ENCODE peak calls at places on chromosomes 6 and 20, in nine cellular contexts. O, R, N, F, L, H, I, Q and Y are unnamed samples.

GRCh38 chr20:2261105-2261504 is 34.7 kb upstream of the TGM3 start:
- DNase-seq in O (no peak), R (no peak), N (no peak), F (no peak), L (no peak), H (no peak), I (no peak), Q (no peak), Y (no peak)

GRCh38 chr20:62066339-62066982 is 780 bp upstream of the TAF4 start:
- DNase-seq in O (no peak), R (peak), N (peak), F (peak), L (peak), H (peak), I (peak), Q (no peak), Y (peak)

GRCh38 chr6:89500486-89501020 is 67.6 kb downstream of the ANKRD6 start:
- DNase-seq in O (no peak), R (no peak), N (no peak), F (no peak), L (no peak), H (no peak), I (no peak), Q (no peak), Y (no peak)

GRCh38 chr6:89689732-89690131 is 51.2 kb upstream of the LYRM2 start:
- DNase-seq in O (peak), R (no peak), N (no peak), F (no peak), L (no peak), H (peak), I (no peak), Q (no peak), Y (no peak)

GRCh38 chr6:168190646-168191443 is 111.8 kb upstream of the FRMD1 start:
- DNase-seq in O (no peak), R (no peak), N (no peak), F (no peak), L (no peak), H (no peak), I (no peak), Q (peak), Y (no peak)

GRCh38 chr6:161044335-161044734 is 52.8 kb downstream of the MAP3K4 start:
- DNase-seq in O (no peak), R (no peak), N (no peak), F (no peak), L (no peak), H (no peak), I (no peak), Q (no peak), Y (no peak)

GRCh38 chr6:41551086-41551702 is 5.0 kb downstream of the FOXP4 start:
- DNase-seq in O (no peak), R (no peak), N (no peak), F (no peak), L (no peak), H (no peak), I (no peak), Q (no peak), Y (no peak)

GRCh38 chr6:84773431-84774173 is 9.2 kb upstream of the TBX18 start:
- DNase-seq in O (peak), R (peak), N (no peak), F (no peak), L (peak), H (peak), I (peak), Q (no peak), Y (peak)

GRCh38 chr6:122381494-122382083 is 17.9 kb upstream of the HSF2 start:
- DNase-seq in O (peak), R (peak), N (no peak), F (no peak), L (peak), H (peak), I (peak), Q (peak), Y (peak)

GRCh38 chr20:31638317-31638716 is 605 bp downstream of the COX4I2 start:
- DNase-seq in O (no peak), R (no peak), N (no peak), F (no peak), L (no peak), H (no peak), I (no peak), Q (no peak), Y (no peak)

GRCh38 chr6:84768442-84769174 is 4.2 kb upstream of the TBX18 start:
- DNase-seq in O (peak), R (no peak), N (no peak), F (no peak), L (no peak), H (peak), I (peak), Q (no peak), Y (peak)

GRCh38 chr6:170100046-170100445 is 190.8 kb downstream of the DLL1 start:
- DNase-seq in O (no peak), R (no peak), N (no peak), F (no peak), L (no peak), H (no peak), I (no peak), Q (peak), Y (no peak)

GRCh38 chr20:3183896-3184295 is 10.5 kb upstream of the LZTS3 start:
- DNase-seq in O (no peak), R (no peak), N (no peak), F (no peak), L (no peak), H (no peak), I (no peak), Q (no peak), Y (no peak)

GRCh38 chr6:44452725-44453124 is 65.2 kb downstream of the CDC5L start:
- DNase-seq in O (peak), R (no peak), N (no peak), F (no peak), L (no peak), H (no peak), I (no peak), Q (no peak), Y (no peak)

GRCh38 chr6:139855741-139856206 is 481.3 kb upstream of the CITED2 start:
- DNase-seq in O (peak), R (no peak), N (no peak), F (no peak), L (no peak), H (no peak), I (no peak), Q (no peak), Y (no peak)

GRCh38 chr6:143823463-143824006 is 19.6 kb upstream of the LTV1 start:
- DNase-seq in O (no peak), R (no peak), N (no peak), F (no peak), L (no peak), H (no peak), I (no peak), Q (no peak), Y (no peak)

GRCh38 chr20:63475209-63475608 is 2.8 kb upstream of the KCNQ2 start:
- DNase-seq in O (peak), R (no peak), N (no peak), F (no peak), L (no peak), H (peak), I (no peak), Q (no peak), Y (peak)

GRCh38 chr6:113009682-113010081 is 662.6 kb downstream of the RFPL4B start:
- DNase-seq in O (peak), R (no peak), N (no peak), F (no peak), L (no peak), H (no peak), I (no peak), Q (no peak), Y (no peak)

GRCh38 chr6:43522547-43523263 is 5.8 kb downstream of the POLR1C start:
- DNase-seq in O (no peak), R (no peak), N (no peak), F (no peak), L (no peak), H (no peak), I (no peak), Q (no peak), Y (no peak)

GRCh38 chr6:85556992-85557668 is 36.5 kb downstream of the SNX14 start:
- DNase-seq in O (no peak), R (no peak), N (no peak), F (no peak), L (no peak), H (no peak), I (no peak), Q (no peak), Y (no peak)

GRCh38 chr6:1394591-1395463 is 5.5 kb downstream of the FOXF2 start:
- DNase-seq in O (no peak), R (no peak), N (no peak), F (no peak), L (no peak), H (peak), I (no peak), Q (no peak), Y (no peak)

GRCh38 chr6:1391692-1392309 is 2.4 kb downstream of the FOXF2 start:
- DNase-seq in O (no peak), R (no peak), N (no peak), F (no peak), L (no peak), H (no peak), I (no peak), Q (no peak), Y (no peak)

GRCh38 chr6:1393641-1394283 is 4.4 kb downstream of the FOXF2 start:
- DNase-seq in O (no peak), R (no peak), N (no peak), F (no peak), L (no peak), H (peak), I (no peak), Q (no peak), Y (peak)

GRCh38 chr6:1390805-1391511 is 1.6 kb downstream of the FOXF2 start:
- DNase-seq in O (no peak), R (no peak), N (no peak), F (no peak), L (no peak), H (peak), I (peak), Q (no peak), Y (peak)

GRCh38 chr6:1392813-1393640 is 3.7 kb downstream of the FOXF2 start:
- DNase-seq in O (no peak), R (no peak), N (no peak), F (no peak), L (no peak), H (peak), I (no peak), Q (no peak), Y (peak)
- TF ChIP-seq CTCF in O (no peak), R (no peak), N (no peak), F (no peak), L (no peak), H (no peak), I (no peak), Q (no peak), Y (no peak)

GRCh38 chr6:158722176-158722729 is 72.4 kb downstream of the SYTL3 start:
- DNase-seq in O (no peak), R (no peak), N (no peak), F (no peak), L (no peak), H (no peak), I (no peak), Q (no peak), Y (no peak)

GRCh38 chr6:158713469-158713868 is 63.6 kb downstream of the SYTL3 start:
- DNase-seq in O (no peak), R (no peak), N (no peak), F (no peak), L (no peak), H (no peak), I (no peak), Q (no peak), Y (no peak)

GRCh38 chr6:158717341-158718328 is 67.8 kb downstream of the SYTL3 start:
- DNase-seq in O (no peak), R (no peak), N (no peak), F (peak), L (peak), H (no peak), I (no peak), Q (no peak), Y (no peak)

GRCh38 chr6:158715330-158716311 is 65.8 kb downstream of the SYTL3 start:
- DNase-seq in O (no peak), R (no peak), N (peak), F (peak), L (peak), H (no peak), I (no peak), Q (no peak), Y (no peak)

GRCh38 chr6:158718431-158719126 is 68.7 kb downstream of the SYTL3 start:
- DNase-seq in O (peak), R (peak), N (no peak), F (no peak), L (no peak), H (peak), I (peak), Q (no peak), Y (peak)
- TF ChIP-seq CTCF in O (peak), R (peak), N (peak), F (peak), L (peak), H (peak), I (peak), Q (peak), Y (peak)

GRCh38 chr6:13383280-13384163 is 55.2 kb upstream of the TBC1D7 start:
- DNase-seq in O (no peak), R (peak), N (no peak), F (peak), L (peak), H (no peak), I (no peak), Q (no peak), Y (no peak)
- TF ChIP-seq CTCF in O (no peak), R (no peak), N (peak), F (peak), L (peak), H (peak), I (no peak), Q (peak), Y (peak)

GRCh38 chr6:53593001-53593488 is 48.1 kb upstream of the GCLC start:
- DNase-seq in O (peak), R (no peak), N (no peak), F (no peak), L (no peak), H (no peak), I (no peak), Q (no peak), Y (no peak)
- TF ChIP-seq CTCF in O (no peak), R (no peak), N (no peak), F (no peak), L (no peak), H (no peak), I (no peak), Q (no peak), Y (no peak)

GRCh38 chr6:99614430-99615161 is 8.0 kb downstream of the PRDM13 start:
- DNase-seq in O (no peak), R (no peak), N (no peak), F (no peak), L (peak), H (peak), I (peak), Q (no peak), Y (peak)

GRCh38 chr6:99611148-99611547 is 4.5 kb downstream of the PRDM13 start:
- DNase-seq in O (no peak), R (no peak), N (no peak), F (peak), L (no peak), H (peak), I (no peak), Q (no peak), Y (no peak)

GRCh38 chr6:99613705-99614429 is 7.2 kb downstream of the PRDM13 start:
- DNase-seq in O (no peak), R (no peak), N (no peak), F (peak), L (peak), H (peak), I (peak), Q (no peak), Y (peak)

GRCh38 chr6:99612551-99613397 is 6.1 kb downstream of the PRDM13 start:
- DNase-seq in O (no peak), R (no peak), N (no peak), F (no peak), L (no peak), H (peak), I (peak), Q (no peak), Y (no peak)

GRCh38 chr6:99613398-99613704 is 6.7 kb downstream of the PRDM13 start:
- DNase-seq in O (no peak), R (no peak), N (no peak), F (peak), L (peak), H (peak), I (peak), Q (no peak), Y (peak)
- TF ChIP-seq CTCF in O (peak), R (peak), N (peak), F (peak), L (peak), H (peak), I (peak), Q (peak), Y (peak)